ENCODE peak calls at places on chromosomes 11 and 22, in seven cellular contexts. S, P, K, L, C, E and Y are unnamed samples.

GRCh38 chr11:6234314-6235031 is at the start of gene FHIP1B:
- DNase-seq in S (peak), E (peak), P (peak), L (peak), C (peak), K (peak), Y (peak)

GRCh38 chr11:45982656-45983470 is 60.4 kb downstream of the LARGE2 start:
- DNase-seq in C (no peak), E (no peak), L (peak), P (peak), S (peak), K (peak), Y (no peak)

GRCh38 chr22:42939941-42940653 is 74.9 kb downstream of the PACSIN2 start:
- DNase-seq in C (no peak), E (peak), L (no peak), P (peak), K (no peak), S (no peak), Y (no peak)

GRCh38 chr11:69493931-69494821 is 12.7 kb downstream of the LINC01488 start:
- DNase-seq in S (peak), E (no peak), P (no peak), K (no peak), C (no peak), L (no peak), Y (no peak)

GRCh38 chr11:93775289-93775688 is 8.8 kb upstream of the MED17 start:
- DNase-seq in E (peak), C (no peak), K (peak), S (peak), P (peak), L (peak), Y (no peak)

GRCh38 chr11:103673773-103674172 is 362.7 kb upstream of the DDI1 start:
- DNase-seq in S (no peak), K (no peak), P (no peak), L (no peak), C (no peak), E (no peak), Y (no peak)

GRCh38 chr11:78181155-78181554 is 7.3 kb downstream of the KCTD21 start:
- DNase-seq in L (no peak), P (no peak), C (no peak), K (no peak), S (no peak), E (no peak), Y (no peak)

GRCh38 chr11:40190294-40190693 is 1269.2 kb downstream of the LRRC4C start:
- DNase-seq in C (no peak), L (no peak), P (no peak), K (no peak), S (peak), E (no peak), Y (no peak)

GRCh38 chr11:235180-235997 is 753 bp downstream of the SIRT3 start:
- DNase-seq in C (no peak), K (no peak), L (no peak), E (no peak), S (no peak), P (no peak), Y (peak)

GRCh38 chr11:79007811-79008294 is 433.0 kb downstream of the TENM4 start:
- DNase-seq in L (no peak), P (no peak), C (no peak), E (no peak), S (no peak), K (no peak), Y (no peak)

GRCh38 chr11:110763249-110764011 is 51.2 kb upstream of the ARHGAP20 start:
- DNase-seq in E (peak), C (no peak), P (no peak), L (no peak), K (no peak), S (no peak), Y (no peak)

GRCh38 chr22:31490496-31490925 is 869 bp upstream of the EIF4ENIF1 start:
- DNase-seq in K (peak), S (peak), E (peak), C (peak), P (peak), L (peak), Y (peak)

GRCh38 chr11:115659061-115659963 is 155.1 kb upstream of the CADM1 start:
- DNase-seq in L (peak), E (no peak), K (no peak), S (peak), C (no peak), P (no peak), Y (peak)

GRCh38 chr22:44667829-44668189 is 34.2 kb upstream of the PRR5 start:
- DNase-seq in K (no peak), P (no peak), L (no peak), C (no peak), E (no peak), S (no peak), Y (no peak)

GRCh38 chr11:69287968-69288882 is 5.7 kb upstream of the MYEOV start:
- DNase-seq in S (no peak), L (no peak), K (peak), C (no peak), P (no peak), E (peak), Y (no peak)

GRCh38 chr11:27770576-27770975 is 70.3 kb upstream of the BDNF start:
- DNase-seq in E (no peak), C (no peak), P (peak), L (no peak), K (no peak), S (no peak), Y (peak)

GRCh38 chr11:115674176-115674575 is 170.0 kb upstream of the CADM1 start:
- DNase-seq in P (no peak), C (no peak), S (no peak), E (no peak), L (no peak), K (no peak), Y (no peak)

GRCh38 chr22:42562282-42562681 is 8.5 kb downstream of the SERHL2 start:
- DNase-seq in P (no peak), K (no peak), L (no peak), C (no peak), S (no peak), E (peak), Y (no peak)

GRCh38 chr11:132803436-132803835 is 728.9 kb downstream of the OPCML start:
- DNase-seq in L (no peak), E (no peak), K (no peak), P (no peak), S (no peak), C (no peak), Y (no peak)

GRCh38 chr22:20239063-20239950 is 28.8 kb downstream of the RTN4R start:
- DNase-seq in K (peak), L (no peak), C (no peak), E (no peak), P (no peak), S (no peak), Y (no peak)

GRCh38 chr11:74849525-74850391 is 99.1 kb downstream of the XRRA1 start:
- DNase-seq in S (no peak), C (no peak), L (peak), E (peak), K (no peak), P (no peak), Y (no peak)

GRCh38 chr22:20439556-20439927 is 1.9 kb upstream of the SCARF2 start:
- DNase-seq in L (no peak), P (no peak), E (no peak), K (no peak), C (no peak), S (no peak), Y (no peak)

GRCh38 chr11:10716122-10716521 is 22.6 kb upstream of the IRAG1 start:
- DNase-seq in L (no peak), P (no peak), C (no peak), S (no peak), E (no peak), K (peak), Y (peak)

GRCh38 chr11:33575311-33575710 is 125.3 kb downstream of the C11orf91 start:
- DNase-seq in P (no peak), E (no peak), S (no peak), L (no peak), C (peak), K (no peak), Y (no peak)

GRCh38 chr11:111376453-111376871 is 2.6 kb downstream of the POU2AF1 start:
- DNase-seq in L (no peak), P (no peak), S (no peak), E (no peak), C (no peak), K (no peak), Y (no peak)

GRCh38 chr11:75328426-75329277 is 22.8 kb downstream of the ARRB1 start:
- DNase-seq in P (peak), S (peak), K (peak), E (peak), L (peak), C (peak), Y (peak)

GRCh38 chr11:783581-784015 is 6.3 kb downstream of the CEND1 start:
- DNase-seq in P (peak), L (peak), S (peak), K (peak), E (no peak), C (no peak), Y (no peak)

GRCh38 chr11:67673358-67673757 is 1.1 kb downstream of the ALDH3B2 start:
- DNase-seq in S (no peak), P (no peak), C (no peak), E (no peak), K (no peak), L (no peak), Y (no peak)

GRCh38 chr11:44484211-44484610 is 81.3 kb upstream of the CD82 start:
- DNase-seq in K (peak), C (no peak), E (peak), L (no peak), P (peak), S (peak), Y (peak)

GRCh38 chr11:111586305-111586915 is 15.8 kb upstream of the SIK2 start:
- DNase-seq in C (no peak), K (peak), S (peak), P (peak), L (no peak), E (peak), Y (peak)

GRCh38 chr11:114162719-114163123 is 103.2 kb downstream of the ZBTB16 start:
- DNase-seq in E (no peak), L (no peak), S (peak), P (no peak), K (no peak), C (no peak), Y (peak)

GRCh38 chr11:726278-726915 is 20.4 kb downstream of the EPS8L2 start:
- DNase-seq in S (peak), K (peak), E (no peak), C (no peak), P (no peak), L (peak), Y (no peak)

GRCh38 chr11:113528982-113529381 is 53.8 kb upstream of the DRD2 start:
- DNase-seq in E (no peak), C (no peak), K (no peak), L (no peak), P (no peak), S (no peak), Y (peak)

GRCh38 chr22:39170825-39171622 is 18.5 kb upstream of the CBX7 start:
- DNase-seq in L (peak), C (peak), E (peak), S (peak), K (peak), P (peak), Y (peak)
- TF ChIP-seq JUND in L (no peak), C (no peak), E (no peak), S (no peak), K (no peak), P (no peak), Y (no peak)

GRCh38 chr11:62667460-62667859 is 2.3 kb downstream of the CSKMT start:
- DNase-seq in S (no peak), E (no peak), C (no peak), L (no peak), K (peak), P (no peak), Y (no peak)

GRCh38 chr11:62665630-62666258 is 632 bp downstream of the CSKMT start:
- DNase-seq in E (no peak), K (peak), L (no peak), C (no peak), P (no peak), S (peak), Y (peak)

GRCh38 chr11:62664405-62665074 is 470 bp downstream of the C11orf98 start:
- DNase-seq in C (no peak), E (peak), S (peak), L (no peak), P (no peak), K (peak), Y (peak)

GRCh38 chr11:62665075-62665629 is at the start of the genes C11orf98 and CSKMT:
- DNase-seq in C (no peak), K (peak), P (peak), S (peak), L (peak), E (peak), Y (peak)

GRCh38 chr11:62666259-62666926 is 1.3 kb downstream of the CSKMT start:
- DNase-seq in S (no peak), C (no peak), L (no peak), E (no peak), K (no peak), P (no peak), Y (no peak)
- TF ChIP-seq JUND in S (no peak), C (no peak), L (no peak), E (no peak), K (no peak), P (no peak), Y (no peak)

GRCh38 chr11:57163160-57163868 is 18.4 kb upstream of the LRRC55 start:
- DNase-seq in P (no peak), K (no peak), S (no peak), E (no peak), L (no peak), C (no peak), Y (no peak)

GRCh38 chr11:57160665-57161064 is 21.1 kb upstream of the LRRC55 start:
- DNase-seq in P (no peak), S (no peak), E (no peak), C (no peak), L (no peak), K (no peak), Y (no peak)

GRCh38 chr11:57161351-57161750 is 20.4 kb upstream of the LRRC55 start:
- DNase-seq in P (no peak), C (no peak), K (no peak), S (no peak), E (no peak), L (no peak), Y (no peak)

GRCh38 chr11:57164317-57164716 is 17.4 kb upstream of the LRRC55 start:
- DNase-seq in L (no peak), P (no peak), K (peak), E (no peak), S (no peak), C (no peak), Y (no peak)

DNA sequence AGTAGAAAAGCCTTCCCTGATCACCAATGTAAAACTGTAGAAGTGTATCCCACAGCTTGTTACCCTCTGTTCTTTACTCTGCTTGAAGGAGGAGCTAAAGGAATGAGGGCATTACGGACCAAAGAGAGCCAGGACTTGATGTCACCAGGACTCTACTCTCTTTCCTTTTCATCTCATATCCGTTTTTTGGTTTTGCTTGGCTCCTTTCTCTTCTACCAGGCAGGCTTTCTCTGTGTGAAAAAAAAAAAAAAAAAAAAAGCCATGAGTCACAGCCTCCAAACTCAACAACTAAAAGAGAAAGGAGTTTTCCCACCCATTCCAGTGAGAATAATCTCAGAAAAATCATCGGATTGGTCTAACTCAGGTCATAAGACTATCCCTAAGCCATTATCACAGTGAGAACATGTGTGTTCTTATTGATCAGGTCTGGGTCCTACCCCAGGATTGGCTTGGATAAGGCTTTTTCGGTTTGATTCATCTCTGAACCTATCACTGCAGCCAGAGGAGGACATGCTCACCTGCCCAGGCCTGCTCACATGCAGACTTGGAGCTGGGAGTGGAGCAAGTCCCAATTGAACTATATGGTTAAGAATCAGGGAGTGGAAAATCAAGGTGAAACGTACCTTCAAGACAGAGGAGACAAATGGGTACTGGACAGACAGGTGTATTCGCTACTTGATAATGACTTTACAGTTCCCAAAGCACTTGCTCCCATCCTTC is 19.4 kb upstream of the LRRC55 start:
- DNase-seq in L (no peak), P (no peak), C (no peak), S (no peak), E (no peak), K (no peak), Y (no peak)
- TF ChIP-seq JUND in L (no peak), P (no peak), C (no peak), S (no peak), E (no peak), K (no peak), Y (no peak)

GRCh38 chr11:32113200-32113599 is 22.3 kb downstream of the RCN1 start:
- DNase-seq in E (no peak), K (no peak), C (no peak), P (no peak), L (no peak), S (no peak), Y (no peak)
- TF ChIP-seq JUND in E (no peak), K (no peak), C (no peak), P (no peak), L (no peak), S (no peak), Y (no peak)

DNA sequence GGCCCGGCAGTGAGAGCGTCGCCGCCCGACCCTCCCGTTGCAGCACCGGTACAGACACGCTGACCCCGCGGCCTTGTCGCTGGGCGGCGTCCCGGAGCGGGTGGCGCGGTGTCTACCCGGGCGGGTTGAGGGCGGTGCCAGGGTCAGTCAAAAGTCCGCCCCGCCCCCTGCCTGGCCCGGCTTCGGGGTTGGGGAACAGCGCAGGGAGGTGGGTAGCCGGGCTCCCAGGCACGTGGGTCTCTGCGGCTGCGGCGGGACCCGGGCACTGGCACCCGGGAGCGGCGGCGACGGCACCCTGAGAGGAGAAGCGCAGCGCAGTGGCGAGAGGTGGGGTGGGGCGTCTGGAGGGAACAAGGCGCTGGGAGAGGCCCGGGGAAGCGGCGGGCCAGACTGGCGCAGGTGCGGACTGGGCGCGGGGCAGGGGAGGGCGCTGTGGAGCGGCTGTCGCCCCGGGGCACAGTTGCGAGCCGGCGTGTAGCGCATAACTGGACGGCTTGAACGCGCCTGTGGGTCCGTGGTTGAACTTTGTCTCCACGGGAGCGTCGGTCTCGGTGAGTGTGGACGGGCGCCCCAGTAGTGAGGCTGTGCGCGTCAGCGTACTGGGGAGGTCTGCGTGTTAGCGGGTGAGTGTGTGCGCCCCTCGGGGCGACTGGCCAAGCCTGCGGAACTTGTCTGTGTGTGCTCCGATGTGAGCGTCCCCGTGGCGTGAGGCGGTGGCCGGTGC is at the start of gene P2RY2:
- DNase-seq in C (no peak), K (no peak), P (peak), L (peak), S (peak), E (peak), Y (peak)
- TF ChIP-seq JUND in C (no peak), K (no peak), P (no peak), L (no peak), S (no peak), E (no peak), Y (no peak)

GRCh38 chr11:76639621-76640020 is 30.9 kb downstream of the LRRC32 start:
- DNase-seq in K (no peak), S (no peak), E (no peak), P (no peak), L (no peak), C (no peak), Y (no peak)

GRCh38 chr11:76637491-76638266 is 32.9 kb downstream of the LRRC32 start:
- DNase-seq in E (no peak), C (peak), L (no peak), K (no peak), S (no peak), P (no peak), Y (no peak)

GRCh38 chr11:76636826-76637460 is 33.6 kb downstream of the LRRC32 start:
- DNase-seq in C (no peak), L (no peak), E (no peak), K (no peak), S (no peak), P (no peak), Y (no peak)

GRCh38 chr11:76640540-76640939 is 30.0 kb downstream of the LRRC32 start:
- DNase-seq in S (no peak), P (no peak), L (no peak), E (no peak), C (no peak), K (no peak), Y (no peak)

GRCh38 chr11:76638267-76639197 is 32.0 kb downstream of the LRRC32 start:
- DNase-seq in P (no peak), L (no peak), C (no peak), K (no peak), E (no peak), S (no peak), Y (no peak)
- TF ChIP-seq JUND in P (no peak), L (no peak), C (no peak), K (no peak), E (no peak), S (no peak), Y (no peak)